ENCODE peak calls at places on chromosomes 13 and 19, in eight cellular contexts. One of them, this sample, is unnamed.

GRCh38 chr13:108281941-108282340 is 12.4 kb downstream of the TNFSF13B start:
- DNase-seq in CD4-positive, alpha-beta T cell: no peak
- DNase-seq in brain microvascular endothelial cell: no peak
- DNase-seq in H1: no peak
- DNase-seq in endothelial cell of umbilical vein: no peak
- DNase-seq in heart right ventricle: no peak
- DNase-seq in esophagus squamous epithelium: no peak
- DNase-seq in sigmoid colon: no peak
- DNase-seq in this sample: no peak

GRCh38 chr19:4587527-4587926 is 28.0 kb upstream of the SEMA6B start:
- DNase-seq in brain microvascular endothelial cell: no peak
- DNase-seq in sigmoid colon: no peak
- DNase-seq in esophagus squamous epithelium: no peak
- DNase-seq in heart right ventricle: no peak
- DNase-seq in H1: no peak
- DNase-seq in endothelial cell of umbilical vein: no peak
- DNase-seq in CD4-positive, alpha-beta T cell: no peak
- DNase-seq in this sample: no peak

GRCh38 chr13:99357149-99357596 is 50.0 kb upstream of the GPR183 start:
- DNase-seq in esophagus squamous epithelium: no peak
- DNase-seq in brain microvascular endothelial cell: peak; percentile 91
- DNase-seq in sigmoid colon: no peak
- DNase-seq in endothelial cell of umbilical vein: peak; percentile 96
- DNase-seq in heart right ventricle: no peak
- DNase-seq in H1: no peak
- DNase-seq in CD4-positive, alpha-beta T cell: peak; percentile 43
- DNase-seq in this sample: no peak

GRCh38 chr19:42942187-42942789 is 5.3 kb upstream of the PSG7 start:
- DNase-seq in sigmoid colon: no peak
- DNase-seq in endothelial cell of umbilical vein: no peak
- DNase-seq in CD4-positive, alpha-beta T cell: no peak
- DNase-seq in H1: no peak
- DNase-seq in brain microvascular endothelial cell: no peak
- DNase-seq in heart right ventricle: no peak
- DNase-seq in esophagus squamous epithelium: no peak
- DNase-seq in this sample: no peak

GRCh38 chr19:2246014-2246620 is 3.0 kb upstream of the AMH start:
- DNase-seq in sigmoid colon: no peak
- DNase-seq in heart right ventricle: no peak
- DNase-seq in CD4-positive, alpha-beta T cell: no peak
- DNase-seq in esophagus squamous epithelium: no peak
- DNase-seq in brain microvascular endothelial cell: no peak
- DNase-seq in H1: no peak
- DNase-seq in endothelial cell of umbilical vein: no peak
- DNase-seq in this sample: peak; percentile 80

GRCh38 chr19:13010038-13010991 is 15.0 kb downstream of the NFIX start:
- DNase-seq in endothelial cell of umbilical vein: no peak
- DNase-seq in sigmoid colon: no peak
- DNase-seq in CD4-positive, alpha-beta T cell: no peak
- DNase-seq in esophagus squamous epithelium: no peak
- DNase-seq in H1: no peak
- DNase-seq in brain microvascular endothelial cell: no peak
- DNase-seq in heart right ventricle: peak; percentile 64
- DNase-seq in this sample: no peak

GRCh38 chr19:17347361-17347760 is 10.0 kb downstream of the GTPBP3 start:
- DNase-seq in sigmoid colon: no peak
- DNase-seq in heart right ventricle: no peak
- DNase-seq in CD4-positive, alpha-beta T cell: no peak
- DNase-seq in brain microvascular endothelial cell: no peak
- DNase-seq in esophagus squamous epithelium: no peak
- DNase-seq in H1: no peak
- DNase-seq in endothelial cell of umbilical vein: peak; percentile 51
- DNase-seq in this sample: no peak

GRCh38 chr13:103130681-103131210 is 64.5 kb upstream of the SLC10A2 start:
- DNase-seq in esophagus squamous epithelium: no peak
- DNase-seq in sigmoid colon: no peak
- DNase-seq in endothelial cell of umbilical vein: no peak
- DNase-seq in CD4-positive, alpha-beta T cell: no peak
- DNase-seq in brain microvascular endothelial cell: no peak
- DNase-seq in H1: no peak
- DNase-seq in heart right ventricle: no peak
- DNase-seq in this sample: no peak

GRCh38 chr13:29721766-29722165 is 126.3 kb upstream of the SLC7A1 start:
- DNase-seq in endothelial cell of umbilical vein: no peak
- DNase-seq in H1: no peak
- DNase-seq in sigmoid colon: no peak
- DNase-seq in CD4-positive, alpha-beta T cell: no peak
- DNase-seq in brain microvascular endothelial cell: no peak
- DNase-seq in esophagus squamous epithelium: no peak
- DNase-seq in heart right ventricle: no peak
- DNase-seq in this sample: no peak

GRCh38 chr13:28373803-28374202 is 121.1 kb downstream of the FLT1 start:
- DNase-seq in heart right ventricle: no peak
- DNase-seq in H1: no peak
- DNase-seq in endothelial cell of umbilical vein: no peak
- DNase-seq in sigmoid colon: no peak
- DNase-seq in brain microvascular endothelial cell: no peak
- DNase-seq in esophagus squamous epithelium: no peak
- DNase-seq in CD4-positive, alpha-beta T cell: no peak
- DNase-seq in this sample: no peak

DNA sequence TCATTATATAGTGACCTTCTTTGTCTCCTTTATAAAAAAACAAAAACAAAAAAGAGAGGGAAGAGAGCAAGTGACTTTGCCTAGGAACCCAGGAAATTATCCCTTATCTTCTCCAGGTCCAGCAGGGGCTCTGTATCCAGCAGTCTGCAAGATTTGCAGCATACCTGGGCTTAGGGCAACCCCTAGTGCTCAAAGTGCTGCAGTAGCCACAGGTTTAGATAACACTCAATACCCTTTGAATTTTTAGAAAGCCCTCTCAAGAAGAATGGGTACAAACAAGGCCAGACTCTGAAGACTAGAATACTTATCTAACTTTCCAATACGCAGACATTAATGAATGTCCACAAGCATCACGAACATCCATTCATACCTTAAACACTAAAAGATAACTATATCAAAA is 43.2 kb downstream of the CCNA1 start:
- DNase-seq in sigmoid colon: no peak
- DNase-seq in CD4-positive, alpha-beta T cell: no peak
- DNase-seq in heart right ventricle: no peak
- DNase-seq in H1: peak; percentile 13
- DNase-seq in endothelial cell of umbilical vein: no peak
- DNase-seq in brain microvascular endothelial cell: peak; percentile 2
- DNase-seq in esophagus squamous epithelium: no peak
- DNase-seq in this sample: no peak
- TF ChIP-seq CTCF in sigmoid colon: no peak
- TF ChIP-seq CTCF in CD4-positive, alpha-beta T cell: no peak
- TF ChIP-seq CTCF in heart right ventricle: no peak
- TF ChIP-seq CTCF in H1: peak; percentile 86
- TF ChIP-seq CTCF in endothelial cell of umbilical vein: no peak
- TF ChIP-seq CTCF in brain microvascular endothelial cell: peak; percentile 29
- TF ChIP-seq CTCF in esophagus squamous epithelium: no peak
- TF ChIP-seq CTCF in this sample: no peak

GRCh38 chr13:110261166-110262081 is 45.5 kb downstream of the COL4A1 start:
- DNase-seq in brain microvascular endothelial cell: no peak
- DNase-seq in heart right ventricle: no peak
- DNase-seq in H1: no peak
- DNase-seq in CD4-positive, alpha-beta T cell: no peak
- DNase-seq in endothelial cell of umbilical vein: peak; percentile 21
- DNase-seq in sigmoid colon: no peak
- DNase-seq in esophagus squamous epithelium: no peak
- DNase-seq in this sample: no peak

GRCh38 chr13:110262082-110262436 is 44.9 kb downstream of the COL4A1 start:
- DNase-seq in sigmoid colon: no peak
- DNase-seq in H1: no peak
- DNase-seq in endothelial cell of umbilical vein: no peak
- DNase-seq in esophagus squamous epithelium: no peak
- DNase-seq in CD4-positive, alpha-beta T cell: no peak
- DNase-seq in heart right ventricle: no peak
- DNase-seq in brain microvascular endothelial cell: no peak
- DNase-seq in this sample: no peak

GRCh38 chr13:110263906-110264305 is 43.1 kb downstream of the COL4A1 start:
- DNase-seq in brain microvascular endothelial cell: no peak
- DNase-seq in CD4-positive, alpha-beta T cell: no peak
- DNase-seq in endothelial cell of umbilical vein: no peak
- DNase-seq in sigmoid colon: peak; percentile 84
- DNase-seq in esophagus squamous epithelium: no peak
- DNase-seq in H1: no peak
- DNase-seq in heart right ventricle: no peak
- DNase-seq in this sample: no peak

GRCh38 chr13:110262494-110262893 is 44.5 kb downstream of the COL4A1 start:
- DNase-seq in endothelial cell of umbilical vein: peak; percentile 77
- DNase-seq in esophagus squamous epithelium: no peak
- DNase-seq in CD4-positive, alpha-beta T cell: no peak
- DNase-seq in brain microvascular endothelial cell: no peak
- DNase-seq in sigmoid colon: no peak
- DNase-seq in H1: no peak
- DNase-seq in heart right ventricle: no peak
- DNase-seq in this sample: no peak

DNA sequence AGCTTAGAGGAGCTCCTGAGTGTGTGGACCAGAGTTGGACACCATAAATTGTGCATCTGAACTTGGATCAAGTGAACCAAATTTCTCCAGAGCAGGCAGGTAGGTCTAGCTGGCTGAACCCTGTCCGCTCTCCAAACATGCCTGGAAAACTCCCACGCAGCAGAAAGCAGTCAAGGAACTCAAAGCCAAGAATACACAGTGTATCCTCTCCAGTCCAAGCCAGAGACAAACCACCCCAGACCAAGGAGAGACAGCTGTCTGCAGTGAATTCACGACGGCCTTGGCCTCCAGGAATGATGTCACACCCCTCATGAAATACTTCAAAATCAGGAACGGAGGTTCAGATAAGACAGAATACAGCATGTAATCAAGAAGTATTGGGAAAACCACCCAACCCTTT is 44.0 kb downstream of the COL4A1 start:
- DNase-seq in esophagus squamous epithelium: no peak
- DNase-seq in sigmoid colon: no peak
- DNase-seq in CD4-positive, alpha-beta T cell: no peak
- DNase-seq in brain microvascular endothelial cell: no peak
- DNase-seq in endothelial cell of umbilical vein: no peak
- DNase-seq in H1: no peak
- DNase-seq in heart right ventricle: no peak
- DNase-seq in this sample: no peak
- H3K27ac ChIP-seq in esophagus squamous epithelium: no peak overlapping the region
- H3K27ac ChIP-seq in sigmoid colon: peak overlapping the region; percentile 71
- H3K27ac ChIP-seq in CD4-positive, alpha-beta T cell: no peak overlapping the region
- H3K27ac ChIP-seq in brain microvascular endothelial cell: peak overlapping the region; percentile 56
- H3K27ac ChIP-seq in endothelial cell of umbilical vein: peak overlapping the region; percentile 81
- H3K27ac ChIP-seq in H1: no peak overlapping the region
- H3K27ac ChIP-seq in heart right ventricle: peak overlapping the region; percentile 68
- H3K27ac ChIP-seq in this sample: no peak overlapping the region

GRCh38 chr13:65679240-65679639 is 1550.9 kb downstream of the PCDH9 start:
- DNase-seq in heart right ventricle: no peak
- DNase-seq in endothelial cell of umbilical vein: no peak
- DNase-seq in H1: no peak
- DNase-seq in sigmoid colon: no peak
- DNase-seq in brain microvascular endothelial cell: peak; percentile 69
- DNase-seq in esophagus squamous epithelium: no peak
- DNase-seq in CD4-positive, alpha-beta T cell: no peak
- DNase-seq in this sample: no peak

GRCh38 chr13:65677906-65678305 is 1552.2 kb downstream of the PCDH9 start:
- DNase-seq in sigmoid colon: no peak
- DNase-seq in CD4-positive, alpha-beta T cell: no peak
- DNase-seq in esophagus squamous epithelium: no peak
- DNase-seq in brain microvascular endothelial cell: no peak
- DNase-seq in H1: no peak
- DNase-seq in endothelial cell of umbilical vein: no peak
- DNase-seq in heart right ventricle: no peak
- DNase-seq in this sample: no peak
- TF ChIP-seq CTCF in sigmoid colon: no peak
- TF ChIP-seq CTCF in CD4-positive, alpha-beta T cell: no peak
- TF ChIP-seq CTCF in esophagus squamous epithelium: no peak
- TF ChIP-seq CTCF in brain microvascular endothelial cell: peak; percentile 18
- TF ChIP-seq CTCF in H1: no peak
- TF ChIP-seq CTCF in endothelial cell of umbilical vein: no peak
- TF ChIP-seq CTCF in heart right ventricle: no peak
- TF ChIP-seq CTCF in this sample: no peak

GRCh38 chr19:1170938-1171754 is 2.9 kb downstream of the SBNO2 start:
- DNase-seq in H1: no peak
- DNase-seq in endothelial cell of umbilical vein: no peak
- DNase-seq in heart right ventricle: no peak
- DNase-seq in CD4-positive, alpha-beta T cell: no peak
- DNase-seq in brain microvascular endothelial cell: no peak
- DNase-seq in sigmoid colon: no peak
- DNase-seq in esophagus squamous epithelium: no peak
- DNase-seq in this sample: no peak

GRCh38 chr19:1167687-1168561 is 6.1 kb downstream of the SBNO2 start:
- DNase-seq in sigmoid colon: no peak
- DNase-seq in H1: no peak
- DNase-seq in endothelial cell of umbilical vein: no peak
- DNase-seq in heart right ventricle: no peak
- DNase-seq in CD4-positive, alpha-beta T cell: no peak
- DNase-seq in brain microvascular endothelial cell: no peak
- DNase-seq in esophagus squamous epithelium: no peak
- DNase-seq in this sample: no peak

GRCh38 chr19:1169921-1170885 is 3.9 kb downstream of the SBNO2 start:
- DNase-seq in brain microvascular endothelial cell: no peak
- DNase-seq in sigmoid colon: peak; percentile 95
- DNase-seq in CD4-positive, alpha-beta T cell: no peak
- DNase-seq in heart right ventricle: no peak
- DNase-seq in esophagus squamous epithelium: no peak
- DNase-seq in H1: no peak
- DNase-seq in endothelial cell of umbilical vein: no peak
- DNase-seq in this sample: no peak

GRCh38 chr19:1168562-1168873 is 5.5 kb downstream of the SBNO2 start:
- DNase-seq in brain microvascular endothelial cell: no peak
- DNase-seq in endothelial cell of umbilical vein: no peak
- DNase-seq in H1: no peak
- DNase-seq in heart right ventricle: no peak
- DNase-seq in esophagus squamous epithelium: no peak
- DNase-seq in sigmoid colon: no peak
- DNase-seq in CD4-positive, alpha-beta T cell: no peak
- DNase-seq in this sample: no peak

DNA sequence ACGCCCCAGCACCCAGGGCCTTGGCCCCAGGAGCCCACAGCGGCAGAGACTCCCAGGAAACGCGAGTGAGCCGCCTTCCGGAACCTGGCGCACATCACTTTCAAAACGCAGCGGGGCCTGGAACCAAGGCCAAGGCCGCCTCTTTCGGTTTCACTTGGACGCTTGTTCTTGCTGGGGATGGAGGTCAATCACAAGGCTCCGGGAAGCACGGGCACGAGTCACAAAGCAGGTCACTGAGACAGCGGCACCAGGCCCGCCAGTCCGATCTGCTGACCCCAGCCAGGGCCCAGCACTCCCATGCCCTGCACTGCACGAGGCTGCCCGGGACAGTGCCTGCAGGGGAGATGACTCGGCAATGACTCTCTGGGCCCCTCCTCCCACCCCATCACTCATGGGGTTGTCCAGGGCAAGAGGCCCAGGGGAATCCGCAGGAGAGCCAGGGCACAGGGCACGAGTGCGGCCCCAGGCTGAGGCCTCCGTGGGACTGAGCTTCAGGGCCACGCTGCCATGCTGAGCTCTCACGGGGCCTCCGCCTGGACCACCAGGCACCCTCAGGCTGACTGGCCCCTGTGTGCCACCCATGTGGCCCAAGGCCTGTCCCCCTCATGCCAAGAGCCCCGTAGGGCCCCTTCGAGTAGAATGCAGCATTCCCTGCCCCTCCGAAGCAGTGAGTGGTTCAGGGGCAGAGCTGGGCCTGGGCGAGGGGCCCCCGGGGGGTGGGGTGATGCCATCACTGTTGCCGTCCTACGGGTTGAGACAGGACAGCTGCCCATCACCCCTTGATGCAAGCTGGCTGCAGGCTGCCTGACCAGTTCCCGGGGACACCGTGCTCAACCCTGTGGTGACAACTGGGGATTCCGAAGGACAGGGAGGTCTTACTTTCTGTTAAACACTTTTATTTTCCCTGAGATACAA is 4.9 kb downstream of the SBNO2 start:
- DNase-seq in sigmoid colon: peak; percentile 80
- DNase-seq in endothelial cell of umbilical vein: no peak
- DNase-seq in esophagus squamous epithelium: no peak
- DNase-seq in heart right ventricle: no peak
- DNase-seq in H1: no peak
- DNase-seq in CD4-positive, alpha-beta T cell: no peak
- DNase-seq in brain microvascular endothelial cell: peak; percentile 72
- DNase-seq in this sample: peak; percentile 54
- H3K27ac ChIP-seq in sigmoid colon: peak overlapping the region; percentile 75
- H3K27ac ChIP-seq in endothelial cell of umbilical vein: no peak overlapping the region
- H3K27ac ChIP-seq in esophagus squamous epithelium: peak overlapping the region; percentile 93
- H3K27ac ChIP-seq in heart right ventricle: peak overlapping the region; percentile 56
- H3K27ac ChIP-seq in H1: peak overlapping the region; percentile 10
- H3K27ac ChIP-seq in CD4-positive, alpha-beta T cell: no peak overlapping the region
- H3K27ac ChIP-seq in brain microvascular endothelial cell: peak overlapping the region; percentile 68
- H3K27ac ChIP-seq in this sample: peak overlapping the region; percentile 90

This sample was measured in pancreas.